ENCODE peak calls at places on chromosomes 13 and 19, in six cellular contexts. J, B, X, R, A and H are unnamed samples. For H3K27me3, the result is how much of the 10 kb centered on the place peaks cover.

GRCh38 chr13:26442541-26442940 is 114.9 kb upstream of the WASF3 start:
- DNase-seq in J (no peak), B (no peak), X (no peak), R (no peak), A (no peak), H (no peak)

GRCh38 chr13:76762731-76763130 is 123.5 kb downstream of the KCTD12 start:
- DNase-seq in J (no peak), B (no peak), X (no peak), R (no peak), A (no peak), H (no peak)

GRCh38 chr13:110712081-110712848 is 1.2 kb upstream of the ING1 start:
- DNase-seq in J (peak), B (peak), X (peak), R (peak), A (peak), H (peak)

GRCh38 chr19:13404236-13404635 is 102.0 kb downstream of the CACNA1A start:
- DNase-seq in J (no peak), B (no peak), X (no peak), R (no peak), A (no peak), H (no peak)

GRCh38 chr19:29873801-29874575 is 62.2 kb downstream of the CCNE1 start:
- DNase-seq in J (no peak), B (no peak), X (no peak), R (no peak), A (no peak), H (no peak)

GRCh38 chr19:1206733-1207301 is 1.2 kb downstream of the STK11 start:
- DNase-seq in J (no peak), B (no peak), X (no peak), R (peak), A (no peak), H (no peak)

GRCh38 chr19:52665529-52665928 is 27.4 kb upstream of the ZNF83 start:
- DNase-seq in J (no peak), B (no peak), X (peak), R (no peak), A (no peak), H (no peak)

GRCh38 chr19:15142313-15142712 is 35.1 kb downstream of the SYDE1 start:
- DNase-seq in J (no peak), B (no peak), X (no peak), R (no peak), A (no peak), H (no peak)

GRCh38 chr19:53394522-53394973 is 401 bp upstream of the ZNF765 start:
- DNase-seq in J (peak), B (peak), X (peak), R (no peak), A (no peak), H (peak)

GRCh38 chr19:12788682-12789097 is 2.6 kb upstream of the JUNB start:
- DNase-seq in J (peak), B (peak), X (peak), R (peak), A (peak), H (peak)

GRCh38 chr19:50829801-50830200 is 3.6 kb downstream of the KLK15 start:
- DNase-seq in J (no peak), B (no peak), X (no peak), R (no peak), A (no peak), H (no peak)

GRCh38 chr13:73336789-73337188 is 278.0 kb downstream of the KLF5 start:
- DNase-seq in J (no peak), B (no peak), X (peak), R (no peak), A (no peak), H (no peak)

GRCh38 chr13:90099847-90100246 is 1247.6 kb upstream of the MIR17HG start:
- DNase-seq in J (no peak), B (no peak), X (no peak), R (no peak), A (no peak), H (no peak)

GRCh38 chr13:105159794-105160193 is 1375.7 kb downstream of the EFNB2 start:
- DNase-seq in J (no peak), B (no peak), X (no peak), R (no peak), A (no peak), H (no peak)

GRCh38 chr13:67916650-67917049 is 686.5 kb upstream of the PCDH9 start:
- DNase-seq in J (no peak), B (no peak), X (no peak), R (no peak), A (no peak), H (no peak)

GRCh38 chr19:10517760-10518443 is 655 bp upstream of the S1PR5 start:
- DNase-seq in J (no peak), B (peak), X (peak), R (no peak), A (no peak), H (peak)

GRCh38 chr19:49805822-49806612 is 7.1 kb downstream of the FUZ start:
- DNase-seq in J (no peak), B (no peak), X (no peak), R (no peak), A (no peak), H (no peak)

GRCh38 chr13:114145256-114145655 is 12.8 kb upstream of the RASA3 start:
- DNase-seq in J (no peak), B (no peak), X (no peak), R (no peak), A (no peak), H (no peak)

GRCh38 chr19:4534836-4535658 is at the start of gene PLIN5:
- DNase-seq in J (peak), B (peak), X (peak), R (peak), A (peak), H (peak)

GRCh38 chr13:98509271-98510155 is 67.4 kb downstream of the STK24 start:
- DNase-seq in J (peak), B (no peak), X (peak), R (peak), A (peak), H (no peak)

GRCh38 chr19:50858896-50859295 is 4.2 kb downstream of the KLK3 start:
- DNase-seq in J (no peak), B (no peak), X (no peak), R (peak), A (no peak), H (no peak)

GRCh38 chr13:48585456-48585840 is 52.6 kb upstream of the RCBTB2 start:
- DNase-seq in J (no peak), B (no peak), X (peak), R (peak), A (no peak), H (peak)

GRCh38 chr13:110719036-110719710 is 5.7 kb downstream of the ING1 start:
- DNase-seq in J (no peak), B (no peak), X (no peak), R (no peak), A (no peak), H (no peak)

GRCh38 chr19:34961775-34962174 is 2.3 kb downstream of the ZNF792 start:
- DNase-seq in J (no peak), B (no peak), X (no peak), R (no peak), A (no peak), H (no peak)

GRCh38 chr13:38980628-38981078 is 10.0 kb downstream of the STOML3 start:
- DNase-seq in J (no peak), B (no peak), X (no peak), R (no peak), A (no peak), H (no peak)

GRCh38 chr19:51367565-51368365 is 1.0 kb downstream of the CLDND2 start:
- DNase-seq in J (peak), B (peak), X (peak), R (peak), A (peak), H (peak)

GRCh38 chr13:20415694-20416107 is 110.0 kb downstream of the CRYL1 start:
- DNase-seq in J (no peak), B (no peak), X (no peak), R (no peak), A (no peak), H (no peak)

GRCh38 chr13:92657565-92657964 is 569.0 kb upstream of the GPC6 start:
- DNase-seq in J (no peak), B (no peak), X (no peak), R (no peak), A (no peak), H (no peak)

GRCh38 chr13:114283581-114283980 is 2.2 kb downstream of the UPF3A start:
- DNase-seq in J (no peak), B (no peak), X (no peak), R (no peak), A (no peak), H (no peak)

GRCh38 chr19:13885826-13886365 is 9.0 kb downstream of the NANOS3 start:
- DNase-seq in J (no peak), B (no peak), X (no peak), R (no peak), A (no peak), H (no peak)

GRCh38 chr19:56837892-56838679 is 2.4 kb downstream of the PEG3 start:
- DNase-seq in J (peak), B (peak), X (peak), R (peak), A (peak), H (peak)

GRCh38 chr19:56837004-56837403 is 3.5 kb downstream of the PEG3 start:
- DNase-seq in J (no peak), B (no peak), X (peak), R (no peak), A (no peak), H (peak)

GRCh38 chr19:56838680-56838929 is 1.9 kb downstream of the PEG3 start:
- DNase-seq in J (no peak), B (no peak), X (no peak), R (no peak), A (no peak), H (no peak)

GRCh38 chr19:56836059-56836458 is 4.5 kb downstream of the PEG3 start:
- DNase-seq in J (no peak), B (no peak), X (no peak), R (no peak), A (no peak), H (no peak)

GRCh38 chr19:56837492-56837891 is 3.0 kb downstream of the PEG3 start:
- DNase-seq in J (peak), B (peak), X (peak), R (peak), A (peak), H (peak)
- H3K4me3 ChIP-seq in J (peak), B (peak), X (peak), R (no peak), A (peak), H (peak)

GRCh38 chr13:22135446-22135845 is 464.6 kb downstream of the FGF9 start:
- DNase-seq in J (no peak), B (no peak), X (no peak), R (no peak), A (no peak), H (no peak)
- H3K27me3 ChIP-seq in J (under half), B (under half), X (under half), R (under half), A (under half), H (under half)

DNA sequence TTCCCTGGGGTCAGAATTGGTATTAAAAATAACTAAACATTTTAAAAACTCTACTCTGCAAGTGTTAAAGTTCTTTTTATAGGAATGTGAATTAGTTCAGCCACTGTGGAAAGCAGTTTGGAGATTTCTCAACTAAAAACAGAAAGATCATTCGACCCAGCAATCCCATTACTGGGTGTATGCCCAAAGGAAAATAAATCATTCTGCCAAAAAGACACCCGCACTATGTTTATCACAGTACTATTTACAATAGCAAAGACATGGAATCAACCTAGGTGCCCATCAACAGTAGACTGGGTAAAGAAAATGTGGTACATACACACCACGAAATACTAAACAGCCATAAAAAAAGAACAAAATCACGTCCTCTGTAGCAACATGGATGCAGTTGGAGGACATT is 657 bp upstream of the THSD1 start:
- DNase-seq in J (no peak), B (no peak), X (no peak), R (no peak), A (no peak), H (no peak)
- H3K4me3 ChIP-seq in J (peak), B (peak), X (peak), R (no peak), A (no peak), H (peak)

DNA sequence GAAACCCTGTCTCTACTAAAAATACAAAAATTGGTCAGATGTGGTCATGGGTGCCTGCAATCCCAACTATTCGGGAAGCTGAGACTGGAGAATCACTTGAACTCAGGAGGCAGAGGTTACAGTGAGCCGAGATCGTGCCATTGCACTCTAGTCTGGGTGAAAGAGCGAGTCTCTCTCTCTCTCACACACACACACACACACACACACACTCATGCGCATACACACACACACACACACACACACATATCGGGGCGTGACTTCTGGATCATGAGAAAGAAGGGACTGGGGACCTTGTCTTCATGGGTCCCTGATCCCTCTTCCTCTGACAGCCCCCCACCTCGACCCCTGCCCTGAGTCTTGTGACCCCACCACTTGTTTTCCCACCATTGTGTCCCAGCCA is 11.8 kb upstream of the SDHAF1 start:
- DNase-seq in J (no peak), B (no peak), X (no peak), R (no peak), A (no peak), H (no peak)
- H3K27me3 ChIP-seq in J (under half), B (half or more), X (under half), R (under half), A (half or more), H (under half)